ENCODE peak calls at places on chromosomes 11 and 22, in seven cellular contexts. One of them, this sample, is unnamed.

GRCh38 chr11:64789331-64790204 is 11.2 kb upstream of the SF1 start:
- DNase-seq in IMR-90: no peak
- DNase-seq in H9: no peak
- DNase-seq in H1: no peak
- DNase-seq in trophoblast cell: no peak
- DNase-seq in mesenchymal stem cell: no peak
- DNase-seq in neuronal stem cell: no peak
- DNase-seq in this sample: no peak

GRCh38 chr22:19213496-19214473 is 35.2 kb upstream of the SLC25A1 start:
- DNase-seq in IMR-90: peak
- DNase-seq in H9: no peak
- DNase-seq in H1: no peak
- DNase-seq in trophoblast cell: no peak
- DNase-seq in neuronal stem cell: no peak
- DNase-seq in mesenchymal stem cell: no peak
- DNase-seq in this sample: peak

GRCh38 chr22:19705181-19705934 is 8.9 kb upstream of the SEPTIN5 start:
- DNase-seq in H1: peak
- DNase-seq in trophoblast cell: no peak
- DNase-seq in mesenchymal stem cell: no peak
- DNase-seq in H9: peak
- DNase-seq in neuronal stem cell: no peak
- DNase-seq in IMR-90: no peak
- DNase-seq in this sample: peak

GRCh38 chr22:32318361-32318760 is 39.3 kb upstream of the RFPL3 start:
- DNase-seq in trophoblast cell: no peak
- DNase-seq in neuronal stem cell: no peak
- DNase-seq in mesenchymal stem cell: no peak
- DNase-seq in IMR-90: no peak
- DNase-seq in H9: no peak
- DNase-seq in H1: no peak
- DNase-seq in this sample: no peak

GRCh38 chr11:130070109-130070828 is 575 bp downstream of the APLP2 start:
- DNase-seq in neuronal stem cell: no peak
- DNase-seq in H1: no peak
- DNase-seq in IMR-90: peak
- DNase-seq in trophoblast cell: peak
- DNase-seq in mesenchymal stem cell: peak
- DNase-seq in H9: peak
- DNase-seq in this sample: peak

GRCh38 chr11:72005347-72006260 is 6.9 kb downstream of the IL18BP start:
- DNase-seq in H1: no peak
- DNase-seq in trophoblast cell: no peak
- DNase-seq in neuronal stem cell: no peak
- DNase-seq in mesenchymal stem cell: no peak
- DNase-seq in IMR-90: no peak
- DNase-seq in H9: no peak
- DNase-seq in this sample: no peak

GRCh38 chr22:30426395-30427353 is 1.1 kb downstream of the MTFP1 start:
- DNase-seq in H9: peak
- DNase-seq in H1: peak
- DNase-seq in trophoblast cell: peak
- DNase-seq in mesenchymal stem cell: peak
- DNase-seq in neuronal stem cell: peak
- DNase-seq in IMR-90: peak
- DNase-seq in this sample: peak

GRCh38 chr11:33323421-33323820 is 66.2 kb downstream of the HIPK3 start:
- DNase-seq in neuronal stem cell: no peak
- DNase-seq in mesenchymal stem cell: no peak
- DNase-seq in IMR-90: no peak
- DNase-seq in H9: no peak
- DNase-seq in trophoblast cell: no peak
- DNase-seq in H1: no peak
- DNase-seq in this sample: no peak

GRCh38 chr11:58133329-58134076 is 8.2 kb upstream of the OR9I1 start:
- DNase-seq in neuronal stem cell: no peak
- DNase-seq in H1: no peak
- DNase-seq in trophoblast cell: no peak
- DNase-seq in mesenchymal stem cell: no peak
- DNase-seq in H9: no peak
- DNase-seq in IMR-90: no peak
- DNase-seq in this sample: peak

GRCh38 chr22:31891366-31892079 is 52.8 kb upstream of the YWHAH start:
- DNase-seq in trophoblast cell: no peak
- DNase-seq in neuronal stem cell: no peak
- DNase-seq in IMR-90: peak
- DNase-seq in mesenchymal stem cell: peak
- DNase-seq in H1: no peak
- DNase-seq in H9: no peak
- DNase-seq in this sample: no peak

GRCh38 chr11:108565653-108566052 is 27.9 kb downstream of the EXPH5 start:
- DNase-seq in mesenchymal stem cell: no peak
- DNase-seq in H9: no peak
- DNase-seq in IMR-90: no peak
- DNase-seq in trophoblast cell: no peak
- DNase-seq in neuronal stem cell: no peak
- DNase-seq in H1: no peak
- DNase-seq in this sample: no peak

GRCh38 chr22:20469110-20469855 is 26.3 kb downstream of the KLHL22 start:
- DNase-seq in IMR-90: no peak
- DNase-seq in trophoblast cell: no peak
- DNase-seq in H1: no peak
- DNase-seq in mesenchymal stem cell: no peak
- DNase-seq in neuronal stem cell: no peak
- DNase-seq in H9: no peak
- DNase-seq in this sample: no peak

GRCh38 chr11:71470956-71471355 is 18.0 kb downstream of the NADSYN1 start:
- DNase-seq in neuronal stem cell: no peak
- DNase-seq in trophoblast cell: no peak
- DNase-seq in mesenchymal stem cell: no peak
- DNase-seq in H1: no peak
- DNase-seq in H9: no peak
- DNase-seq in IMR-90: no peak
- DNase-seq in this sample: no peak

GRCh38 chr22:45834241-45834640 is 142.7 kb downstream of the WNT7B start:
- DNase-seq in H9: no peak
- DNase-seq in trophoblast cell: no peak
- DNase-seq in H1: no peak
- DNase-seq in mesenchymal stem cell: no peak
- DNase-seq in neuronal stem cell: no peak
- DNase-seq in IMR-90: no peak
- DNase-seq in this sample: no peak

GRCh38 chr11:116830184-116830912 is 641 bp downstream of the APOC3 start:
- DNase-seq in IMR-90: no peak
- DNase-seq in trophoblast cell: no peak
- DNase-seq in H1: no peak
- DNase-seq in neuronal stem cell: no peak
- DNase-seq in mesenchymal stem cell: no peak
- DNase-seq in H9: no peak
- DNase-seq in this sample: no peak

GRCh38 chr22:29071261-29072045 is 1.4 kb upstream of the KREMEN1 start:
- DNase-seq in H1: peak
- DNase-seq in H9: peak
- DNase-seq in mesenchymal stem cell: peak
- DNase-seq in IMR-90: peak
- DNase-seq in neuronal stem cell: peak
- DNase-seq in trophoblast cell: peak
- DNase-seq in this sample: peak

GRCh38 chr11:67468056-67468455 is 995 bp downstream of the TMEM134 start:
- DNase-seq in trophoblast cell: no peak
- DNase-seq in H9: no peak
- DNase-seq in H1: no peak
- DNase-seq in neuronal stem cell: no peak
- DNase-seq in mesenchymal stem cell: no peak
- DNase-seq in IMR-90: no peak
- DNase-seq in this sample: no peak

GRCh38 chr11:8744423-8744822 is 61.8 kb downstream of the RPL27A start:
- DNase-seq in IMR-90: no peak
- DNase-seq in mesenchymal stem cell: no peak
- DNase-seq in H1: no peak
- DNase-seq in neuronal stem cell: no peak
- DNase-seq in H9: no peak
- DNase-seq in trophoblast cell: peak
- DNase-seq in this sample: no peak

GRCh38 chr11:42175203-42175602 is 715.8 kb upstream of the LRRC4C start:
- DNase-seq in mesenchymal stem cell: no peak
- DNase-seq in neuronal stem cell: no peak
- DNase-seq in IMR-90: no peak
- DNase-seq in trophoblast cell: no peak
- DNase-seq in H9: no peak
- DNase-seq in H1: no peak
- DNase-seq in this sample: no peak

GRCh38 chr11:2300936-2301630 is 635 bp downstream of the C11orf21 start:
- DNase-seq in neuronal stem cell: no peak
- DNase-seq in H9: no peak
- DNase-seq in mesenchymal stem cell: no peak
- DNase-seq in IMR-90: no peak
- DNase-seq in trophoblast cell: no peak
- DNase-seq in H1: no peak
- DNase-seq in this sample: no peak

GRCh38 chr11:116030697-116031331 is 526.6 kb upstream of the CADM1 start:
- DNase-seq in H9: no peak
- DNase-seq in neuronal stem cell: no peak
- DNase-seq in H1: no peak
- DNase-seq in trophoblast cell: no peak
- DNase-seq in IMR-90: no peak
- DNase-seq in mesenchymal stem cell: no peak
- DNase-seq in this sample: no peak

GRCh38 chr11:125348704-125349635 is 147.1 kb downstream of the FEZ1 start:
- DNase-seq in mesenchymal stem cell: peak
- DNase-seq in trophoblast cell: peak
- DNase-seq in H1: no peak
- DNase-seq in IMR-90: peak
- DNase-seq in H9: peak
- DNase-seq in neuronal stem cell: no peak
- DNase-seq in this sample: peak

GRCh38 chr11:75431533-75432525 is 1.2 kb downstream of the KLHL35 start:
- DNase-seq in neuronal stem cell: no peak
- DNase-seq in trophoblast cell: no peak
- DNase-seq in H1: no peak
- DNase-seq in mesenchymal stem cell: no peak
- DNase-seq in IMR-90: no peak
- DNase-seq in H9: peak
- DNase-seq in this sample: peak

GRCh38 chr11:45852018-45852711 is 4.9 kb downstream of the CRY2 start:
- DNase-seq in IMR-90: no peak
- DNase-seq in trophoblast cell: no peak
- DNase-seq in H1: no peak
- DNase-seq in neuronal stem cell: no peak
- DNase-seq in H9: peak
- DNase-seq in mesenchymal stem cell: no peak
- DNase-seq in this sample: peak
- H2BK5ac ChIP-seq in IMR-90: no peak
- H2BK5ac ChIP-seq in trophoblast cell: no peak
- H2BK5ac ChIP-seq in H1: no peak
- H2BK5ac ChIP-seq in neuronal stem cell: no peak
- H2BK5ac ChIP-seq in H9: no peak
- H2BK5ac ChIP-seq in mesenchymal stem cell: no peak
- H2BK5ac ChIP-seq in this sample: no peak

GRCh38 chr22:39098026-39098425 is 982 bp downstream of the APOBEC3H start:
- DNase-seq in H1: no peak
- DNase-seq in trophoblast cell: no peak
- DNase-seq in mesenchymal stem cell: no peak
- DNase-seq in neuronal stem cell: no peak
- DNase-seq in H9: peak
- DNase-seq in IMR-90: no peak
- DNase-seq in this sample: peak
- H2BK5ac ChIP-seq in H1: peak
- H2BK5ac ChIP-seq in trophoblast cell: no peak
- H2BK5ac ChIP-seq in mesenchymal stem cell: no peak
- H2BK5ac ChIP-seq in neuronal stem cell: peak
- H2BK5ac ChIP-seq in H9: no peak
- H2BK5ac ChIP-seq in IMR-90: no peak
- H2BK5ac ChIP-seq in this sample: no peak

DNA sequence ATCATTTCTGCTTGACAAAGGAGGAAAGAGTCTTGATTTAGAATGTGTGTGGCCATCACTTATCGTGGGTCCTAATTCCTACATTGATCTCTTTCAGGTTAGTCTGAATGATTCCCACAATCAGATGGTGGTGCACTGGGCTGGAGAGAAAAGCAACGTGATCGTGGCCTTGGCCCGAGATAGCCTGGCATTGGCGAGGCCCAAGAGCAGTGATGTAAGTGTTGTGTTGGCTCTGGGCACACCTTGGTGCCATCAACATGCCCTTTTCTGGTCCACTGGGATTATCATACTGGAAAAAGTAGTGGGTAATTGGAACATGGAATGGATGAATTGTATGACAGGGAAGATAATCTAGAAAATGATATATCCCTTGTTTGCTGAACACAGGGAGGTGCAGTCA is 17.1 kb upstream of the SORL1-AS1 start:
- DNase-seq in IMR-90: no peak
- DNase-seq in H9: no peak
- DNase-seq in mesenchymal stem cell: no peak
- DNase-seq in H1: no peak
- DNase-seq in trophoblast cell: no peak
- DNase-seq in neuronal stem cell: no peak
- DNase-seq in this sample: no peak
- H2BK5ac ChIP-seq in IMR-90: no peak
- H2BK5ac ChIP-seq in H9: no peak
- H2BK5ac ChIP-seq in mesenchymal stem cell: no peak
- H2BK5ac ChIP-seq in H1: no peak
- H2BK5ac ChIP-seq in trophoblast cell: no peak
- H2BK5ac ChIP-seq in neuronal stem cell: no peak
- H2BK5ac ChIP-seq in this sample: no peak

DNA sequence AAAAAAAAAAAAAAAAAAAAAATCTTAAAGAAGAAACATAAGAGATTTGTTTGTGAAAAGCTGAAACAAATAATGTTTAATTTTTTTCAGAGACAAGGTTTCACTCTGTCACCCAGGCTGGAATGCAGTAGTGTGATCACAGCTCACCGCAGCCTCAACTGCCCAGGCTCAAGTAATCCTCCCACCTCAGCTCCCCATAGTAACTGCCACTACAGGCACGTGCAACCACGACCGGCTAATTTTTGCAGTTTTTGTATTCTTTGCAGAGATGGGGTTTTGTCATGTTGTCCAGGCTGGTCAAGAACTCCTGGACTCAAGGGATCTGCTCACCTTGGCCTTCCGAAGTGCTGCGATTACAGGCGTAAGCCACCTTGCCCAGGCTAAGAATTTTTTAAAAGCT is 2.9 kb downstream of the CLNS1A start:
- DNase-seq in neuronal stem cell: no peak
- DNase-seq in H1: no peak
- DNase-seq in mesenchymal stem cell: no peak
- DNase-seq in IMR-90: no peak
- DNase-seq in trophoblast cell: no peak
- DNase-seq in H9: no peak
- DNase-seq in this sample: no peak
- H2BK5ac ChIP-seq in neuronal stem cell: no peak
- H2BK5ac ChIP-seq in H1: no peak
- H2BK5ac ChIP-seq in mesenchymal stem cell: no peak
- H2BK5ac ChIP-seq in IMR-90: no peak
- H2BK5ac ChIP-seq in trophoblast cell: no peak
- H2BK5ac ChIP-seq in H9: no peak
- H2BK5ac ChIP-seq in this sample: no peak

DNA sequence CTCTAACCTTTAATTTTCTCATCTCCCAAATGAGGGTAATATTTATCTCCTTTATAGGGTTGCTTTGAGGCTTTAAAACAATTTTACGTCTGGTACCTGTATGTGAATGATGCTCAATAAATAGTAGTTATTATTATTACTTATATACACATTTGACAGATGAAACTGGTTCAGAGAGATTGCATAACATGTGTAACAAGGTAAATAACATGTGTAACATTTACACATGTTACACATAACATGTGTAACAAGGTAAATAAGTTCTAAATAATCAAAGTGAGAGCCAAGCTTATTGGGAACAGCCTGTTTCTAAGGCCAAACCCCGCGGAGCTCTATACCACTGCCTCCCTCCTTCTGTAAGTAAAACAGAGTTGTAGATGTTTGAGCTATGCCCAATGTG is 100.9 kb downstream of the MPPED2 start:
- DNase-seq in H1: no peak
- DNase-seq in neuronal stem cell: no peak
- DNase-seq in mesenchymal stem cell: no peak
- DNase-seq in trophoblast cell: no peak
- DNase-seq in H9: no peak
- DNase-seq in IMR-90: no peak
- DNase-seq in this sample: no peak
- H2BK5ac ChIP-seq in H1: no peak
- H2BK5ac ChIP-seq in neuronal stem cell: no peak
- H2BK5ac ChIP-seq in mesenchymal stem cell: no peak
- H2BK5ac ChIP-seq in trophoblast cell: no peak
- H2BK5ac ChIP-seq in H9: no peak
- H2BK5ac ChIP-seq in IMR-90: no peak
- H2BK5ac ChIP-seq in this sample: no peak